ENCODE peak calls at places on chromosomes 11 and 22, in nine cellular contexts. P is GM23338, I is astrocyte of the spinal cord, L is fibroblast of lung, J is progenitor cell of endocrine pancreas, H is epithelial cell of proximal tubule, Z is AG09309, U is hepatocyte, A is dorsolateral prefrontal cortex. D is an unnamed sample.

GRCh38 chr11:69086152-69086551 is 37.4 kb downstream of the TPCN2 start:
- DNase-seq in P (peak), I (no peak), L (peak), J (no peak), H (no peak), Z (no peak), U (no peak), A (peak), D (no peak)

GRCh38 chr11:73415854-73416615 is 39.8 kb downstream of the RELT start:
- DNase-seq in P (no peak), I (peak), L (no peak), J (no peak), H (no peak), Z (peak), U (no peak), A (no peak), D (no peak)

GRCh38 chr11:66464916-66465315 is 1.8 kb upstream of the PELI3 start:
- DNase-seq in P (no peak), I (no peak), L (no peak), J (no peak), H (no peak), Z (no peak), U (no peak), A (no peak), D (no peak)

GRCh38 chr11:109853156-109853776 is 239.9 kb upstream of the ZC3H12C start:
- DNase-seq in P (peak), I (peak), L (peak), J (no peak), H (peak), Z (peak), U (peak), A (no peak), D (no peak)

GRCh38 chr11:45607995-45608394 is 57.4 kb downstream of the CHST1 start:
- DNase-seq in P (no peak), I (no peak), L (peak), J (no peak), H (peak), Z (no peak), U (no peak), A (no peak), D (no peak)

GRCh38 chr11:36427876-36428275 is 82.2 kb downstream of the TRAF6 start:
- DNase-seq in P (no peak), I (no peak), L (no peak), J (no peak), H (no peak), Z (no peak), U (no peak), A (no peak), D (no peak)

GRCh38 chr11:108592591-108593213 is 866 bp downstream of the EXPH5 start:
- DNase-seq in P (peak), I (no peak), L (no peak), J (peak), H (no peak), Z (no peak), U (peak), A (peak), D (no peak)

GRCh38 chr22:41197046-41197807 is 7.9 kb upstream of the L3MBTL2 start:
- DNase-seq in P (peak), I (peak), L (peak), J (peak), H (no peak), Z (no peak), U (peak), A (peak), D (peak)

GRCh38 chr11:121451982-121452608 is at the start of gene SORL1:
- DNase-seq in P (peak), I (peak), L (peak), J (peak), H (no peak), Z (no peak), U (peak), A (peak), D (no peak)

GRCh38 chr11:99257131-99257530 is 236.4 kb downstream of the CNTN5 start:
- DNase-seq in P (no peak), I (no peak), L (no peak), J (no peak), H (no peak), Z (no peak), U (peak), A (no peak), D (no peak)

GRCh38 chr11:117538256-117538655 is 210.6 kb downstream of the CEP164 start:
- DNase-seq in P (no peak), I (no peak), L (no peak), J (no peak), H (no peak), Z (no peak), U (no peak), A (no peak), D (no peak)

GRCh38 chr11:84655729-84656128 is 971.4 kb downstream of the DLG2 start:
- DNase-seq in P (peak), I (no peak), L (no peak), J (no peak), H (no peak), Z (no peak), U (no peak), A (no peak), D (no peak)

GRCh38 chr22:39219071-39220050 is 25.4 kb downstream of the PDGFB start:
- DNase-seq in P (peak), I (no peak), L (no peak), J (no peak), H (no peak), Z (no peak), U (no peak), A (no peak), D (no peak)

GRCh38 chr22:48663297-48663696 is 1164.4 kb downstream of the BRD1 start:
- DNase-seq in P (peak), I (no peak), L (no peak), J (no peak), H (no peak), Z (no peak), U (no peak), A (no peak), D (no peak)
- TF ChIP-seq CTCF in P (peak), I (peak), L (peak), J (peak), H (peak), Z (no peak), U (peak), A (peak), D (no peak)

DNA sequence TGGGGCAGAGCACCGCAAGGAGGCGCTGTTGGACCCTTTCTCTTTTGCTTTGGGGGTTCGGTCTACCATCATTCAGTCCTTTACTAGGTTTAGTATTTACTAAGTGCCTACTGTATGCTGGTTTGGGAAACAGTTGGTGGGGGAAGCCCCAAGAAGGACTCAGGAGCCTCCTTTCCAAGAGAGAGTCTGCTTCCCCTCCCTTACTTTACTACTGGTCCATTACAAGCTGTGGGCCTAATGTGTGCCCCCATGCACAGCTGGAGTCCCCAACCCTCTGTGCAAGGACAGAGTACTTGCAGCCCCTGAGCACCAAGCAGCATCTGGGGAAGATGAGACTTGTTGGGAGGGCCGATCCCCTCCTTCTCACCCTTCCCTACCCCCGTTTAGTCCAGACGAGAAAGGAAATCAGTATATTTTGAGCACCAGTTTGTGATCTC is 876 bp upstream of the UBE2L6 start:
- DNase-seq in P (peak), I (peak), L (peak), J (no peak), H (no peak), Z (peak), U (peak), A (peak), D (peak)
- TF ChIP-seq CTCF in P (no peak), I (peak), L (peak), J (peak), H (peak), Z (peak), U (peak), A (no peak), D (peak)

DNA sequence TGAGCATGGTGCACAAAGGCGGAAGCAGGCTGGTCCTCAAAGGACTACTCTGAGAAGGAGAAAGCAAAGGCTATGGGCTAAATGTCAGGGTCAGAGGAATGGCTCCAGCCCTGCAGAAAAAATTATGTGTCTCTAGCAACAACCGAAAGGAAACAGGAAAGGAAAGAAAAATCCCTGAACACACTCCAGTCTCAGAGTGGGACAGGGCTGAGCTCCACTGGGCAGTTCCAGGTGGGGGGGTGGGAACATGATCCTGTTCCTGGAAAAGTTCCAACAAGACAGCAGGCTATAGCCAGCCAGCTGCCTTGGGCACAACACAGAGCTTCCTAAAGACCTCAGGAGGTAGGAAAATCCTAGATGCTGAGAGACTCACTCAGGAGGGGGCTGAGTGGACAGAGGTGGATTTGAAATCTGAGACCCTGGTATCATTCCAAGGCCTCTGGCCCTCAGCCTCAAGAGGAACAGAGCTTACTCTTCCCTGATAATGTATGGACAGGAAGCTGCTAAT is 1088.2 kb downstream of the TBC1D22A start:
- DNase-seq in P (no peak), I (peak), L (peak), J (no peak), H (no peak), Z (no peak), U (peak), A (no peak), D (no peak)
- TF ChIP-seq CTCF in P (no peak), I (no peak), L (no peak), J (no peak), H (no peak), Z (no peak), U (no peak), A (no peak), D (no peak)

DNA sequence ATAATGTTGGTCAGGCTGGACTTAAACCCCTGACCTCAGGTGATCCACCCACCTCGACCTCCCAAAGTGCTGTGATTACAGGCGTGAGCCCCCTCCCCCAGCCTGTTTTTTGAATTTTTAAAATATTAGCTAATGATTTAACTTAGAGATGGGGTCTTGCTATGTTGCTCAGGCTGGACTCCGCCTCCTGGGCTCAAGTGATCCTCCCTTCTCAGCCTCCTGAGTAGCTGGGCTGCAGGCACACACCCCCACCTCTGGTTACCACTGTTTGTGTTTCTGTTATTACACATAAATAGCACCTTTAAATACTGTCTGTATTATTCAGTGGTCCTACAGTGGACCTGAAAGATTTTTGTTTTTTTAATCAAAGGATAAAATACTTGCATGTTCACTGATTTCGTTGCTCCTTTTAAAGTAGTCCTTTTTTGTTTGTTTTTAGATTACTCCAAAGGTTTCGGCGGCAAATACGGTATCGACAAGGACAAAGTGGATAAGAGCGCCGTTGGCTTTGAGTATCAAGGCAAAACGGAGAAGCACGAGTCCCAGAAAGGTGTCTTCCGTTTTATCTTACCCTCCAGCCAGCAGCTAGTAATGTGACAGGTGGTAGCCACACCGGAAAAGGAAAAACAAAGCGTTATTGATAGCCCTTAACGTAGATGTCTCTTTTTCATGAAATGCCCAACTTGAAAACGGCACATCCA is 21.1 kb downstream of the CTTN start:
- DNase-seq in P (no peak), I (no peak), L (no peak), J (no peak), H (no peak), Z (no peak), U (no peak), A (no peak), D (no peak)
- TF ChIP-seq CTCF in P (no peak), I (no peak), L (no peak), J (no peak), H (no peak), Z (no peak), U (no peak), A (no peak), D (no peak)

DNA sequence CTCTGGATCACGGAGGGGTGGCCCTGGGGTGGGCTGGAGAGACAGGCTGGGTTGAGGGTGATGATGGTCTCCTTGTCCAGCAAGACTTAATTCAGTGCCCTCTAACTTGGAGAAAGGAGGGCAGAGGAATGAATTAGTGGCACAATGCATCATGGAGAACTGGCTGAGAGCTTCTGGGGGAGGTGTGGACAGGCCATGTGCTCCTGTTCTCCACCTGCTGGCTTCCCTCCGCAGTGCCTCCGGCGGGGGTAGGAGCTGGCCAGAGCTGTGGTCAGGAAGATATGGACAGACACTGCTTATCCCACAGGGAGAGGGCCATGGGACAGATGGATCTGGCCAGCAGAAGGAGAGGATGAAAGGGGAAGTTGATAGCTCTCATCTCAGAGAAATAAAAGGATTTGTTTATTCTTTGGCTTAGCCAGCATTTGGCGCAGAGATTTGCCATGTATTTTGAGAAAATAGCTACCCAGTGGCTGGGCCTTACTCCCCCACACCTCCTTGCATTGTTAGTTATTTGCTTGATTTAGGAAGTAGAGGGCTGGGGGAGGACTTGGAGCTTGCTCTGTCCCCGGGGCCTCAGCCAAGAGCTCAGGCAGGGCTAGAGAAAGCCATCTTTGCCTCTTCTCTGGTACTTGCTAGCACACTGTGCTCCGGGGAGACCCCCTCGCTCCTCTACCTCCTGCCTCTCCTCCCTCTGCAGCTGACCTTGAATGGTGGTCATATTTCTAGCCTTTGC is 93.2 kb downstream of the SCN3B start:
- DNase-seq in P (peak), I (peak), L (no peak), J (peak), H (no peak), Z (no peak), U (peak), A (peak), D (no peak)
- TF ChIP-seq CTCF in P (peak), I (peak), L (peak), J (peak), H (peak), Z (peak), U (peak), A (no peak), D (no peak)

GRCh38 chr11:10683429-10683828 is 10.1 kb downstream of the IRAG1 start:
- DNase-seq in P (no peak), I (no peak), L (no peak), J (no peak), H (no peak), Z (no peak), U (no peak), A (no peak), D (no peak)

GRCh38 chr11:10693509-10694071 is at the start of gene IRAG1:
- DNase-seq in P (peak), I (peak), L (peak), J (no peak), H (no peak), Z (no peak), U (peak), A (no peak), D (no peak)

GRCh38 chr11:10692716-10693115 is 839 bp downstream of the IRAG1 start:
- DNase-seq in P (no peak), I (no peak), L (no peak), J (no peak), H (no peak), Z (no peak), U (no peak), A (no peak), D (no peak)

DNA sequence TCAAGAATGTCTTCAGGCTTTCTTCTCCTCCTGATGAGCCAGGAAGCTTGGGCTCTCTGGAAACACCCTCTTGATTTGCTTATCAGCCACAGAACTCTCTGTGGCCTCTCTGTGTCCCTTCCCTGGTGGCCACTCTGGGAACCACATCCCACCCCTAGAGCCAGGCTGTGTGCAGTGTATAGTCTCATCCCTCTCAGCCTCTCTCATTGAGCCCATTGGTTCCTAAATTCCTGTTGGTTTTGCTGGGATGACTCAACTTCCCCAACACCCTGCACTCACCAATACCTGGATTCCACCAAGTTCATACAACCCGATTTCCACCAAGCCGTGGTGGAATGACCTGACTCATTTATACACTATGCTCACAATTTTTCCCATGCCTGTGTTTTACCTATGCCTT is 5.2 kb downstream of the IRAG1 start:
- DNase-seq in P (peak), I (peak), L (no peak), J (no peak), H (no peak), Z (no peak), U (no peak), A (no peak), D (no peak)
- TF ChIP-seq CTCF in P (peak), I (peak), L (peak), J (peak), H (peak), Z (peak), U (no peak), A (no peak), D (no peak)

GRCh38 chr22:36182056-36182455 is 19.6 kb downstream of the APOL4 start:
- DNase-seq in P (no peak), I (no peak), L (no peak), J (no peak), H (no peak), Z (no peak), U (no peak), A (no peak), D (no peak)

GRCh38 chr22:36184433-36185035 is 17.1 kb downstream of the APOL4 start:
- DNase-seq in P (no peak), I (peak), L (peak), J (no peak), H (no peak), Z (peak), U (no peak), A (peak), D (no peak)

GRCh38 chr22:36180928-36181327 is 20.4 kb upstream of the APOL3 start:
- DNase-seq in P (no peak), I (no peak), L (no peak), J (no peak), H (no peak), Z (no peak), U (no peak), A (no peak), D (no peak)

GRCh38 chr22:36183446-36183845 is 18.2 kb downstream of the APOL4 start:
- DNase-seq in P (no peak), I (no peak), L (no peak), J (no peak), H (no peak), Z (no peak), U (no peak), A (no peak), D (no peak)

GRCh38 chr22:36182871-36183270 is 18.7 kb downstream of the APOL4 start:
- DNase-seq in P (no peak), I (no peak), L (no peak), J (no peak), H (no peak), Z (no peak), U (no peak), A (no peak), D (no peak)
- TF ChIP-seq CTCF in P (no peak), I (no peak), L (no peak), J (no peak), H (no peak), Z (no peak), U (no peak), A (no peak), D (no peak)

GRCh38 chr22:37471721-37472417 is 14.3 kb downstream of the MFNG start:
- DNase-seq in P (no peak), I (no peak), L (no peak), J (no peak), H (no peak), Z (no peak), U (no peak), A (no peak), D (no peak)

GRCh38 chr22:37470087-37470445 is 16.1 kb downstream of the MFNG start:
- DNase-seq in P (no peak), I (no peak), L (no peak), J (no peak), H (no peak), Z (no peak), U (no peak), A (no peak), D (no peak)

GRCh38 chr22:37473437-37473946 is 12.7 kb downstream of the MFNG start:
- DNase-seq in P (no peak), I (no peak), L (no peak), J (no peak), H (no peak), Z (no peak), U (no peak), A (no peak), D (no peak)

GRCh38 chr22:37474447-37475090 is 11.6 kb downstream of the MFNG start:
- DNase-seq in P (no peak), I (no peak), L (no peak), J (no peak), H (no peak), Z (no peak), U (no peak), A (no peak), D (no peak)

DNA sequence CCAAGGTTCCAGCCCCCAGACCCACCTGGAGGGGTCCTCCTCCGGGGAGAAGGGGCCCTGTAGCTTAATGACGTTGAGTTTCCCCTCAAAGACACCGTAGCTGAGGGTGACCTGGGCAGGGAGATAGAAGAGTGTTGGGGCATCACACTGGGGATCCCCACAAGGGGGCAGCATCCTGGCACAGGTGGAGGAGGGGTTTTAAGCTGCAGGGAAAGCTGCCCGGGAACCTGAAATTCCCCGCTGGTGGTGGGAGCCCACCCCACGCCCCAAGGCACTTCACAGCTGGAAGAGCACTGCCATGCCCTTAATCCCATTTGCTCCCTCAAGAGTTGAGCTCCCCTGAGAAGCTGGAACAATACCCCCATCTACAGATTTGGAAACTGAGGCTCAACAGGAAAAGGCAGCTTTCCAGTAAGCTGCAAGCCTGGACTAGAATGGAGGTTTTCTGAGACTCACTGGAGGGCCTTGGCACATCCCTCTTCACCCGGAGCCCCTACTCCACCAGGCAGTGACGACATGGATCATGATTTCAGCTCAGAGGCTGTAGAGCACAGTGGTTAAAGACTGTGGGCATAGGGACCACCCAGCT is 13.7 kb downstream of the MFNG start:
- DNase-seq in P (peak), I (no peak), L (peak), J (no peak), H (no peak), Z (no peak), U (peak), A (no peak), D (no peak)
- TF ChIP-seq CTCF in P (peak), I (peak), L (peak), J (peak), H (peak), Z (peak), U (peak), A (peak), D (no peak)